ENCODE peak calls at places on chromosome 1, in five cellular contexts. D is CD4-positive, CD25-positive, alpha-beta regulatory T cell; B is MM.1S; E is heart left ventricle; N is AG10803. V is an unnamed sample.

GRCh38 chr1:17233675-17234074 is 15.2 kb upstream of the PADI3 start:
- DNase-seq in D (no peak), B (no peak), E (peak), N (peak), V (no peak)

GRCh38 chr1:25922633-25923567 is 16.7 kb upstream of the STMN1 start:
- DNase-seq in D (peak), B (no peak), E (peak), N (peak), V (peak)

GRCh38 chr1:234869182-234870019 is 259.2 kb downstream of the TOMM20 start:
- DNase-seq in D (no peak), B (no peak), E (no peak), N (no peak), V (no peak)

GRCh38 chr1:190168116-190168515 is 309.5 kb downstream of the BRINP3 start:
- DNase-seq in D (no peak), B (no peak), E (no peak), N (no peak), V (no peak)

GRCh38 chr1:173009597-173009996 is 41.1 kb downstream of the TNFSF18 start:
- DNase-seq in D (no peak), B (no peak), E (no peak), N (peak), V (no peak)

GRCh38 chr1:58585166-58585565 is 8.1 kb upstream of the TACSTD2 start:
- DNase-seq in D (no peak), B (no peak), E (no peak), N (no peak), V (no peak)

GRCh38 chr1:193592325-193592724 is 405.9 kb upstream of the B3GALT2 start:
- DNase-seq in D (peak), B (peak), E (no peak), N (no peak), V (no peak)

GRCh38 chr1:215243275-215244054 is 160.9 kb downstream of the KCNK2 start:
- DNase-seq in D (no peak), B (no peak), E (no peak), N (no peak), V (no peak)

GRCh38 chr1:58576727-58577675 is at the start of gene TACSTD2:
- DNase-seq in D (no peak), B (no peak), E (peak), N (no peak), V (no peak)

GRCh38 chr1:240254778-240255291 is 163.2 kb downstream of the FMN2 start:
- DNase-seq in D (no peak), B (no peak), E (peak), N (no peak), V (no peak)

GRCh38 chr1:29977550-29977949 is 741.2 kb downstream of the PTPRU start:
- DNase-seq in D (no peak), B (no peak), E (no peak), N (no peak), V (no peak)

GRCh38 chr1:201916649-201917249 is 28.1 kb downstream of the SHISA4 start:
- DNase-seq in D (no peak), B (peak), E (no peak), N (peak), V (no peak)
- H3K4me3 ChIP-seq in D (no peak), B (no peak), E (no peak), N (no peak), V (no peak)

GRCh38 chr1:82778612-82779011 is 977.9 kb downstream of the ADGRL2 start:
- DNase-seq in D (no peak), B (no peak), E (no peak), N (no peak), V (no peak)

GRCh38 chr1:82777240-82777639 is 976.5 kb downstream of the ADGRL2 start:
- DNase-seq in D (no peak), B (no peak), E (no peak), N (no peak), V (no peak)

GRCh38 chr1:82783025-82783424 is 982.3 kb downstream of the ADGRL2 start:
- DNase-seq in D (no peak), B (no peak), E (no peak), N (no peak), V (no peak)

GRCh38 chr1:82788038-82788437 is 987.3 kb downstream of the ADGRL2 start:
- DNase-seq in D (no peak), B (no peak), E (no peak), N (no peak), V (no peak)

DNA sequence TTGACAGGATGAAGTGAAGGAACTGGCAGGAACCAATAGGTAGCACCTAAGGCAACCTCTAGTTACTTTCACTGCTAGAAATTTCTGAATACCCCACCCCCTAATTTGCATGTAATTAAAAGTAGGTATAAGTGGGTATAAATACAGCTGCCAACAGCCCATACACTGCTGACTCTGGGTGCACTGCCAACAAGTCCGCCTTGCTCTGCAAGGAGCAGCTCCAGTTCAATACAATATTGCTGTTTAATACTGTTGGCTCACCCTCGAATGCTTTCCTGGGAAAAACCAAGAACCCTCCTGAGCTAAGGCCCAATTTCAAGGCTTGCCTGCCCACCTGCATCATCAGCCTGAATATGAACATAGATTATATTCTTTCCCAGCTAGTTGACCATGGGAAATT is 981.9 kb downstream of the ADGRL2 start:
- DNase-seq in D (no peak), B (no peak), E (no peak), N (no peak), V (no peak)
- H3K4me3 ChIP-seq in D (no peak), B (no peak), E (no peak), N (no peak), V (no peak)

GRCh38 chr1:7679159-7679872 is 91.8 kb upstream of the VAMP3 start:
- DNase-seq in D (no peak), B (no peak), E (no peak), N (no peak), V (no peak)
- H3K4me3 ChIP-seq in D (no peak), B (no peak), E (peak), N (no peak), V (no peak)

GRCh38 chr1:168610111-168610510 is 33.7 kb downstream of the XCL1 start:
- DNase-seq in D (no peak), B (no peak), E (no peak), N (no peak), V (no peak)
- H3K4me3 ChIP-seq in D (no peak), B (no peak), E (no peak), N (no peak), V (no peak)

DNA sequence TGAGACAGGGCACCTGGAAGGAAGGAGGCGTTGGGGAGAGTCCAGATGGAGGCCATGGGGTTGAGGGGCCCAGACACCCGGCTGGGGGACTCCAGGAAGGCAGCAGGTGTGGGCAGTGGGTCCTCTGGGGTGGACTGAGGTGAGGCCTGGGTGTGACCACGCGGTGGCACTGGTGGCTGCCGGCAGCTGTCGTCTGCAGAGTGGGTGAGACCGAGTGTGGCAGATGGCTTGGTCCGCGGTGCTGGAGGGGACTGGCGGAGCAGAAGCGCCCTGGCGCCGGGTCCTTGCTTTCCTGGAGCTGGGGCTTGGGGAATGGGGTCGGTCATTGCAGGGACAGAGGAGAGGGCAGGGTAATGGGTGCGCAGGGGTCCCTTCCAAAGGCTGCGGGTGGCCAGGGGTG is 12.5 kb downstream of the AGRN start:
- DNase-seq in D (no peak), B (no peak), E (no peak), N (no peak), V (no peak)
- H3K4me3 ChIP-seq in D (no peak), B (peak), E (peak), N (no peak), V (no peak)